ENCODE peak calls at places on chromosomes 2 and 18, in six cellular contexts. K is cardiac muscle cell, F is PC-9, G is astrocyte of the spinal cord, O is foreskin fibroblast, A is endothelial cell. T is an unnamed sample.

GRCh38 chr2:74947703-74948102 is 10.7 kb upstream of the POLE4 start:
- DNase-seq in K (no peak), F (no peak), G (no peak), O (no peak), A (no peak), T (no peak)

GRCh38 chr2:65420712-65421431 is 11.5 kb downstream of the SPRED2 start:
- DNase-seq in K (peak; percentile 60), F (no peak), G (peak; percentile 58), O (peak; percentile 43), A (peak; percentile 29), T (peak; percentile 51)

GRCh38 chr18:8785855-8786765 is 80.8 kb downstream of the MTCL1 start:
- DNase-seq in K (no peak), F (no peak), G (no peak), O (no peak), A (no peak), T (no peak)

GRCh38 chr18:46297621-46298020 is 193.4 kb downstream of the HAUS1 start:
- DNase-seq in K (no peak), F (peak; percentile 59), G (peak; percentile 19), O (no peak), A (no peak), T (no peak)

GRCh38 chr2:142218471-142218870 is 87.7 kb upstream of the LRP1B start:
- DNase-seq in K (no peak), F (no peak), G (peak; percentile 67), O (peak; percentile 11), A (no peak), T (no peak)

GRCh38 chr18:49561127-49561376 is 805 bp upstream of the LIPG start:
- DNase-seq in K (no peak), F (no peak), G (no peak), O (no peak), A (no peak), T (no peak)

GRCh38 chr2:165698621-165698946 is 95.5 kb downstream of the GALNT3 start:
- DNase-seq in K (peak; percentile 74), F (peak; percentile 14), G (peak; percentile 67), O (peak; percentile 76), A (peak; percentile 32), T (peak; percentile 13)

GRCh38 chr2:165328272-165328671 is 89.1 kb downstream of the SCN2A start:
- DNase-seq in K (no peak), F (no peak), G (no peak), O (no peak), A (no peak), T (no peak)

GRCh38 chr18:41992066-41992465 is 37.0 kb downstream of the PIK3C3 start:
- DNase-seq in K (no peak), F (no peak), G (no peak), O (no peak), A (no peak), T (peak; percentile 7)

DNA sequence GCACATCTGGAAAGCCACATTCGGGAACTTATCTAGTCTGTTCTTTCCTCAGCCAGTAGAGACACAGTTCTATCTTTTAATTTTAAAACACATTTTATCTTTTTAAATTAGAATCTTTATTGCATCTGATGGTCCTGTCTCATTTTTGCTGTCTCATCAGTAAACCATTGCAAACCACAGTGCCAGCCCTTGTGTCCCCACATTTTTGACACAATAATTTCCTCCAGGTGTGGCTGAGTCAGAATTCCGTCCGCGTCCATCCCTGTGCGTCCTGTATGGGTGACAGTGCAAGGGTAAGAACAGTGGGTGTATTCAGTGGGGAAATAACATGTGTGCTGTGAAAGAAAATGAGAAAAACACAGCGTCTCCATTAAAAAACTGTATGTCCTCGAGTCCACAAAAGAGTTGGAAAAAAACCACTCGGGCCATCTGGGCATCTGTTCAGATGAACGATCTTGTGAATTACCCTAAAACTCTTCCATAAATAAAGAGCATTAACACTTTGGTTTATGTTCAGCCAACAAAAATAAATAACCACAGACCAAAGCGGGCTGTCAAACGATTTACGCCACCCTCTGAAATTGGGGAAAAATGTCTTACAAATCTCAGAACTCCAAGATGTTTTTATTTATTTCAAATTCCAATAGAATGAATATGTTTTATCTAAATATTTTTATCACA is 137.3 kb downstream of the ZNF516 start:
- DNase-seq in K (no peak), F (no peak), G (no peak), O (no peak), A (no peak), T (no peak)
- TF ChIP-seq CTCF in K (no peak), F (no peak), G (no peak), O (no peak), A (no peak), T (no peak)

DNA sequence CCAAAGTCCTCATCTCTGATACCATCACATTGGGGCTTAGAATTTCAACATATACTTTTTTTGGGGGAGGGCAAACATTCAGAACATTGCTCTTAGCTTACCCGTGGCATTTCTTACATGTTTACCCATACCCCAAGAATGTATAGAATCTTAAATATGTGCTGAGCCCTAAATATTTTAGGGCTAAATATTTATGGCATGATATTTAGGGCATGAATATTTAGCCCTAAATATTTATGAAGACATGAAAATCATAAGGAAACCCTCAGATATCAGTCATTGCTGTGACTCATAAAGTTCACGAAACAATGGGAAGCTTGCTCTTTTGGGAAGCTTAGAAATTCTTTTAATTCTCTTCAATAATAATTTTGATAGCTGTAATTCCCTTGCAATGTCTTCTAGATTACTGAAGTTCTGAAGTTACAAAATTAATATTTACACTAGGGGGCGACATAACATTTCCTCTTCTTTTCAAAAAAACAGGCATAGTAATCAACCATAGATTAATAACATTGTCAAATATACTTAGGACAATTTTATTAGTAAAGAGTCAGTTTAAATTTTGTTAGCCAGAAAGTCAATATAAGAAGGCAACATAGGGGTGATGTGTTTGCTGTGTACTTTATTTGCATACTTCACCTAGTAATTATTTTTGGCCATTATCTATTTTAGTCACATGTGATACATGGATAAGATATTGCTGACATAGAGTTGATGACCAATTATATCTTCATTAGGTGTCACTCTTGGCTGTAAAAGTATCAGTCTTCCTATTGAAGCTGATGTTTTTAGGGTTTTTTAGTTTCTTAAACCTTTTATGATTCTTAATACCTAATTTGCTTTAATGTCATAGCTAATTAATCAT is 13.1 kb downstream of the ZNF804A start:
- DNase-seq in K (peak; percentile 35), F (no peak), G (peak; percentile 56), O (peak; percentile 49), A (no peak), T (no peak)
- TF ChIP-seq CTCF in K (peak; percentile 43), F (peak; percentile 61), G (peak; percentile 44), O (peak; percentile 18), A (peak; percentile 81), T (peak; percentile 37)

DNA sequence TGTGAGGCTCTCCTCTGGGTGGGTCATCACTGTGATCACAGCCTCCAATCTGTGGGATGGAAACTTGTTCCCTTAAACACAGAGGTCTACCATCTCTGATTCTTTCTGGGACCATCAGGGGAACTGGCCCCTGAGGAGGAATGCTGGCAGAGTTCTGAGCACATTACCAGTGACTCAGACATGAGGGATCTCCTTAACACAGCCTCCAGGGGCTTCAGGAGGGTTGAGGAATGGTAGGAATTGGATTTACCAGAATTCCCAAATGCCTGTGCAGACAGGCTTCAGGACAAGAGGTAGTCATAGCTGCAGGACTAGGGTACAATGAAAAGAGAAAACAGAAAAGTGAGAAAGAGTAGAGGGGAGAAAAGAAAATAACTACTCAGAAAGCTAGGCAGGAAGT is 524.6 kb downstream of the BCL11A start:
- DNase-seq in K (no peak), F (no peak), G (no peak), O (no peak), A (no peak), T (no peak)
- TF ChIP-seq CTCF in K (no peak), F (no peak), G (no peak), O (no peak), A (no peak), T (no peak)

GRCh38 chr2:69774984-69775982 is 33.3 kb downstream of the ANXA4 start:
- DNase-seq in K (peak; percentile 14), F (no peak), G (peak; percentile 51), O (no peak), A (no peak), T (peak; percentile 43)
- TF ChIP-seq CTCF in K (no peak), F (no peak), G (no peak), O (no peak), A (no peak), T (no peak)

DNA sequence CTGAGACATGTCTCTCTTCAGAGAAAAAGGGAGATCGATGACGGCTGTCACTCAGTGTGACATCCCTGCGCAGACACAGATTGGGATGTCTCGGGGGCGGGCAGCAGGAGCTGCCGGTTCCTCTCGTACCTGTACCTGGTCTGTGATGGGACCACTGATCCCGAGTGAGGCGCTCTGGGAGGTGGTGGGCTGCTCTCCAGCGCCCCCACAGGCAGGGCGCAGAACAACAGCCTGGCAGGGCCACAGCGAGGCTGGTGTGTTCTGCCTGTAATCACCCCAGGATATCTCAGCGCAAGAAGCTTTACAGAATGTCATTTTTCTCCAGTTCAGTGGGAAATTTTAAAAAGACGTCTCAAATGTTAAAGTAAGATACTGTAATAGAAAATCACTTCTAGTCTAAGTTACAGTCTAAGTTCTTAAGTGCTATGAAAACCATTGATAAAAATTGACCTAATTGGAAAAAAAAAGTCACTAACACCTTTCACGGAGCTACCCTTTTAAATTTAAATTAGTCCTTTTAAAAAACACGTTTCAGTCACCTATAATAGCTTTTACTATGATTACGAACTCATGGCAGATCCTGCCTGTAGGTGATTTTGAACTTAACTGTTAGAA is 189.8 kb downstream of the SNTG2 start:
- DNase-seq in K (peak; percentile 3), F (peak; percentile 19), G (no peak), O (no peak), A (peak; percentile 82), T (peak; percentile 39)
- TF ChIP-seq CTCF in K (peak; percentile 68), F (peak; percentile 90), G (peak; percentile 85), O (peak; percentile 82), A (peak; percentile 99), T (peak; percentile 71)

DNA sequence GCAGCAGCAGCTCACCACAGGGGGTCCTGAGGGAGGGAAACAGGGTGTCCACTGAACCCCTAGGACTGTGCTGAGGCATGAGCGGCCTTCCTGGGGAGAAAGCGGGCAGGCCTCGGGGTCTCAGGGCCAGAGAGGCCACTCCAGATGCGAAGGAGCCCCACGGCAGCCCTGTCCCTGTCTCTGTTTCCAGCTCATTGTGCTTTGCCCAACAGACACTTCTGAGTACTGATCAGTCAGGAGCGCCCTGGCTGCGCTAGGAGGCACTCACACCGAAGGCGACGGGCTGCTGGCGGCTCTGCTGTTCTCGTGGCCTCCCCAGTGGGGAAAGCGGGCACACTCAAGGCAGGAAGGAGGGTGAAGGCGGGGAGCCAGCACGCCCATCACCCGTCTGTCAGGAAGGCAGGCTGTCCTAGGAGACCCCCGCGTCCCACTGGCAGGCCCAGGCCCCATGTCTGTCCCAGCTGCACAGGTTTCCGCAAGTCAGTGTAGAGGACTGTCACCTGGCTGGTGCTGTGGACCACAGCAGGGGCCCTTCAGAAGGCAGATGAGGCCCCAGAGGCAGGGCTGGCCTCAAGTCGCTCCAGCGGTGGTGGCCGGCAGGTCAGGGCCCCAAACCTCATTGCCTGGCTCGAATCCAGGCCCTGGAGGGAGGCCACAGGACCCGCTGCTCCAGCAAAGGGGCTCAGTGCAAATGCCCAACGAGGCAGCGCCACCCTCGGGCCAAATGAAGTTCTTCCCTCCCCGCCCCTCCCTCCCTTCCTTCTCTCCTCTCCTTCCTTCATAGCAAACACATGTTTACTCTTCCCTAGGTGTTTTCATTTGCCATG is 6.8 kb downstream of the ESPNL start:
- DNase-seq in K (no peak), F (peak; percentile 69), G (no peak), O (no peak), A (no peak), T (no peak)
- TF ChIP-seq CTCF in K (peak; percentile 17), F (peak; percentile 62), G (peak; percentile 13), O (no peak), A (no peak), T (peak; percentile 52)

T was measured in GM13977.